ENCODE peak calls at places on chromosomes 6 and 20, in ten cellular contexts. One of them, this sample, is unnamed.

GRCh38 chr6:54094837-54095236 is 16.4 kb upstream of the MLIP start:
- DNase-seq in kidney tubule cell: no peak
- DNase-seq in activated CD4-positive, alpha-beta T cell treated with anti-CD3 and anti-CD28 coated beads for 48 hours: no peak
- DNase-seq in Right ventricle myocardium superior: no peak
- DNase-seq in iris pigment epithelial cell: no peak
- DNase-seq in neural crest cell: no peak
- DNase-seq in OCI-LY7: no peak
- DNase-seq in Karpas-422: no peak
- DNase-seq in left ventricle myocardium inferior: no peak
- DNase-seq in fibroblast of pulmonary artery: no peak
- DNase-seq in this sample: no peak

GRCh38 chr20:10129749-10130148 is 88.9 kb upstream of the SNAP25 start:
- DNase-seq in neural crest cell: no peak
- DNase-seq in iris pigment epithelial cell: no peak
- DNase-seq in Right ventricle myocardium superior: no peak
- DNase-seq in left ventricle myocardium inferior: no peak
- DNase-seq in fibroblast of pulmonary artery: no peak
- DNase-seq in kidney tubule cell: no peak
- DNase-seq in Karpas-422: peak
- DNase-seq in activated CD4-positive, alpha-beta T cell treated with anti-CD3 and anti-CD28 coated beads for 48 hours: no peak
- DNase-seq in OCI-LY7: no peak
- DNase-seq in this sample: no peak

GRCh38 chr6:150719099-150719767 is 119.5 kb downstream of the PLEKHG1 start:
- DNase-seq in left ventricle myocardium inferior: no peak
- DNase-seq in Right ventricle myocardium superior: no peak
- DNase-seq in OCI-LY7: no peak
- DNase-seq in fibroblast of pulmonary artery: no peak
- DNase-seq in neural crest cell: no peak
- DNase-seq in kidney tubule cell: no peak
- DNase-seq in iris pigment epithelial cell: no peak
- DNase-seq in activated CD4-positive, alpha-beta T cell treated with anti-CD3 and anti-CD28 coated beads for 48 hours: no peak
- DNase-seq in Karpas-422: peak
- DNase-seq in this sample: no peak

GRCh38 chr6:147941143-147941542 is 401.5 kb upstream of the SASH1 start:
- DNase-seq in kidney tubule cell: peak
- DNase-seq in left ventricle myocardium inferior: no peak
- DNase-seq in iris pigment epithelial cell: peak
- DNase-seq in Karpas-422: no peak
- DNase-seq in neural crest cell: no peak
- DNase-seq in activated CD4-positive, alpha-beta T cell treated with anti-CD3 and anti-CD28 coated beads for 48 hours: no peak
- DNase-seq in OCI-LY7: no peak
- DNase-seq in fibroblast of pulmonary artery: peak
- DNase-seq in Right ventricle myocardium superior: no peak
- DNase-seq in this sample: no peak

GRCh38 chr6:31541059-31541657 is 645 bp downstream of the DDX39B start:
- DNase-seq in kidney tubule cell: peak
- DNase-seq in OCI-LY7: peak
- DNase-seq in neural crest cell: no peak
- DNase-seq in activated CD4-positive, alpha-beta T cell treated with anti-CD3 and anti-CD28 coated beads for 48 hours: peak
- DNase-seq in iris pigment epithelial cell: peak
- DNase-seq in Right ventricle myocardium superior: peak
- DNase-seq in left ventricle myocardium inferior: no peak
- DNase-seq in fibroblast of pulmonary artery: peak
- DNase-seq in Karpas-422: peak
- DNase-seq in this sample: peak

GRCh38 chr6:127484207-127484858 is 25.1 kb upstream of the KIAA0408 start:
- DNase-seq in OCI-LY7: peak
- DNase-seq in left ventricle myocardium inferior: no peak
- DNase-seq in iris pigment epithelial cell: peak
- DNase-seq in activated CD4-positive, alpha-beta T cell treated with anti-CD3 and anti-CD28 coated beads for 48 hours: no peak
- DNase-seq in Right ventricle myocardium superior: no peak
- DNase-seq in neural crest cell: no peak
- DNase-seq in fibroblast of pulmonary artery: peak
- DNase-seq in kidney tubule cell: peak
- DNase-seq in Karpas-422: no peak
- DNase-seq in this sample: peak

GRCh38 chr6:113684382-113684901 is 172.7 kb upstream of the MARCKS start:
- DNase-seq in kidney tubule cell: peak
- DNase-seq in Karpas-422: no peak
- DNase-seq in left ventricle myocardium inferior: no peak
- DNase-seq in OCI-LY7: peak
- DNase-seq in neural crest cell: no peak
- DNase-seq in iris pigment epithelial cell: peak
- DNase-seq in fibroblast of pulmonary artery: no peak
- DNase-seq in activated CD4-positive, alpha-beta T cell treated with anti-CD3 and anti-CD28 coated beads for 48 hours: no peak
- DNase-seq in Right ventricle myocardium superior: no peak
- DNase-seq in this sample: peak

GRCh38 chr6:56399250-56399671 is 151.9 kb upstream of the COL21A1 start:
- DNase-seq in Karpas-422: no peak
- DNase-seq in neural crest cell: no peak
- DNase-seq in OCI-LY7: no peak
- DNase-seq in iris pigment epithelial cell: peak
- DNase-seq in Right ventricle myocardium superior: no peak
- DNase-seq in activated CD4-positive, alpha-beta T cell treated with anti-CD3 and anti-CD28 coated beads for 48 hours: no peak
- DNase-seq in kidney tubule cell: peak
- DNase-seq in left ventricle myocardium inferior: no peak
- DNase-seq in fibroblast of pulmonary artery: peak
- DNase-seq in this sample: peak

GRCh38 chr6:50936277-50936681 is 117.6 kb downstream of the TFAP2B start:
- DNase-seq in iris pigment epithelial cell: peak
- DNase-seq in kidney tubule cell: no peak
- DNase-seq in Karpas-422: no peak
- DNase-seq in fibroblast of pulmonary artery: no peak
- DNase-seq in OCI-LY7: no peak
- DNase-seq in Right ventricle myocardium superior: no peak
- DNase-seq in activated CD4-positive, alpha-beta T cell treated with anti-CD3 and anti-CD28 coated beads for 48 hours: no peak
- DNase-seq in left ventricle myocardium inferior: no peak
- DNase-seq in neural crest cell: no peak
- DNase-seq in this sample: peak

GRCh38 chr20:45949542-45950329 is 15.3 kb downstream of the PCIF1 start:
- DNase-seq in neural crest cell: no peak
- DNase-seq in Karpas-422: no peak
- DNase-seq in kidney tubule cell: no peak
- DNase-seq in activated CD4-positive, alpha-beta T cell treated with anti-CD3 and anti-CD28 coated beads for 48 hours: no peak
- DNase-seq in fibroblast of pulmonary artery: no peak
- DNase-seq in OCI-LY7: no peak
- DNase-seq in iris pigment epithelial cell: no peak
- DNase-seq in left ventricle myocardium inferior: no peak
- DNase-seq in Right ventricle myocardium superior: no peak
- DNase-seq in this sample: no peak

GRCh38 chr20:61521680-61522420 is 269.8 kb downstream of the CDH4 start:
- DNase-seq in activated CD4-positive, alpha-beta T cell treated with anti-CD3 and anti-CD28 coated beads for 48 hours: no peak
- DNase-seq in fibroblast of pulmonary artery: no peak
- DNase-seq in Karpas-422: no peak
- DNase-seq in OCI-LY7: peak
- DNase-seq in iris pigment epithelial cell: peak
- DNase-seq in left ventricle myocardium inferior: no peak
- DNase-seq in kidney tubule cell: no peak
- DNase-seq in Right ventricle myocardium superior: no peak
- DNase-seq in neural crest cell: no peak
- DNase-seq in this sample: peak

GRCh38 chr6:138572200-138572875 is 73.0 kb upstream of the NHSL1 start:
- DNase-seq in activated CD4-positive, alpha-beta T cell treated with anti-CD3 and anti-CD28 coated beads for 48 hours: peak
- DNase-seq in iris pigment epithelial cell: peak
- DNase-seq in Karpas-422: no peak
- DNase-seq in fibroblast of pulmonary artery: peak
- DNase-seq in neural crest cell: peak
- DNase-seq in left ventricle myocardium inferior: peak
- DNase-seq in Right ventricle myocardium superior: peak
- DNase-seq in OCI-LY7: no peak
- DNase-seq in kidney tubule cell: peak
- DNase-seq in this sample: peak

This sample was measured in choroid plexus epithelial cell.